ENCODE peak calls at places on chromosomes 11 and 22, in nine cellular contexts. One of them, this sample, is unnamed.

GRCh38 chr22:48489551-48490512 is 1337.8 kb downstream of the BRD1 start:
- DNase-seq in H54: no peak
- DNase-seq in head of caudate nucleus: no peak
- DNase-seq in coronary artery: no peak
- DNase-seq in T1000: no peak
- DNase-seq in keratinocyte: no peak
- DNase-seq in HT1080: no peak
- DNase-seq in stimulated activated naive CD8-positive, alpha-beta T cell treated with anti-CD3 and anti-CD28 coated beads, Interleukin-15, Interleukin-2, amounts not matched to agents 100 U/mL and 50 U/mL, for 24 hours: no peak
- DNase-seq in Calu3: no peak
- DNase-seq in this sample: no peak

GRCh38 chr11:62295504-62295903 is 3.4 kb downstream of the SCGB1D4 start:
- DNase-seq in H54: no peak
- DNase-seq in head of caudate nucleus: no peak
- DNase-seq in coronary artery: no peak
- DNase-seq in T1000: no peak
- DNase-seq in keratinocyte: no peak
- DNase-seq in HT1080: peak
- DNase-seq in stimulated activated naive CD8-positive, alpha-beta T cell treated with anti-CD3 and anti-CD28 coated beads, Interleukin-15, Interleukin-2, amounts not matched to agents 100 U/mL and 50 U/mL, for 24 hours: no peak
- DNase-seq in Calu3: peak
- DNase-seq in this sample: peak

GRCh38 chr22:38125731-38126344 is 15.4 kb upstream of the BAIAP2L2 start:
- DNase-seq in H54: no peak
- DNase-seq in head of caudate nucleus: peak
- DNase-seq in coronary artery: no peak
- DNase-seq in T1000: no peak
- DNase-seq in keratinocyte: no peak
- DNase-seq in HT1080: no peak
- DNase-seq in stimulated activated naive CD8-positive, alpha-beta T cell treated with anti-CD3 and anti-CD28 coated beads, Interleukin-15, Interleukin-2, amounts not matched to agents 100 U/mL and 50 U/mL, for 24 hours: no peak
- DNase-seq in Calu3: no peak
- DNase-seq in this sample: no peak

GRCh38 chr11:123509737-123510578 is 79.9 kb downstream of the GRAMD1B start:
- DNase-seq in H54: peak
- DNase-seq in head of caudate nucleus: peak
- DNase-seq in coronary artery: no peak
- DNase-seq in T1000: peak
- DNase-seq in keratinocyte: no peak
- DNase-seq in HT1080: peak
- DNase-seq in stimulated activated naive CD8-positive, alpha-beta T cell treated with anti-CD3 and anti-CD28 coated beads, Interleukin-15, Interleukin-2, amounts not matched to agents 100 U/mL and 50 U/mL, for 24 hours: no peak
- DNase-seq in Calu3: no peak
- DNase-seq in this sample: no peak

GRCh38 chr22:28075260-28075981 is 156.4 kb upstream of the PITPNB start:
- DNase-seq in H54: peak
- DNase-seq in head of caudate nucleus: no peak
- DNase-seq in coronary artery: no peak
- DNase-seq in T1000: peak
- DNase-seq in keratinocyte: no peak
- DNase-seq in HT1080: peak
- DNase-seq in stimulated activated naive CD8-positive, alpha-beta T cell treated with anti-CD3 and anti-CD28 coated beads, Interleukin-15, Interleukin-2, amounts not matched to agents 100 U/mL and 50 U/mL, for 24 hours: no peak
- DNase-seq in Calu3: peak
- DNase-seq in this sample: no peak

GRCh38 chr22:23913306-23913660 is 19.1 kb downstream of the MIF start:
- DNase-seq in H54: no peak
- DNase-seq in head of caudate nucleus: no peak
- DNase-seq in coronary artery: no peak
- DNase-seq in T1000: no peak
- DNase-seq in keratinocyte: no peak
- DNase-seq in HT1080: no peak
- DNase-seq in stimulated activated naive CD8-positive, alpha-beta T cell treated with anti-CD3 and anti-CD28 coated beads, Interleukin-15, Interleukin-2, amounts not matched to agents 100 U/mL and 50 U/mL, for 24 hours: peak
- DNase-seq in Calu3: no peak
- DNase-seq in this sample: no peak

GRCh38 chr11:86453290-86454030 is 78.8 kb downstream of the CCDC81 start:
- DNase-seq in H54: no peak
- DNase-seq in head of caudate nucleus: peak
- DNase-seq in coronary artery: no peak
- DNase-seq in T1000: no peak
- DNase-seq in keratinocyte: no peak
- DNase-seq in HT1080: no peak
- DNase-seq in stimulated activated naive CD8-positive, alpha-beta T cell treated with anti-CD3 and anti-CD28 coated beads, Interleukin-15, Interleukin-2, amounts not matched to agents 100 U/mL and 50 U/mL, for 24 hours: no peak
- DNase-seq in Calu3: no peak
- DNase-seq in this sample: no peak

GRCh38 chr11:1652026-1652425 is 22.5 kb downstream of the KRTAP5-5 start:
- DNase-seq in H54: no peak
- DNase-seq in head of caudate nucleus: no peak
- DNase-seq in coronary artery: no peak
- DNase-seq in T1000: no peak
- DNase-seq in keratinocyte: no peak
- DNase-seq in HT1080: no peak
- DNase-seq in stimulated activated naive CD8-positive, alpha-beta T cell treated with anti-CD3 and anti-CD28 coated beads, Interleukin-15, Interleukin-2, amounts not matched to agents 100 U/mL and 50 U/mL, for 24 hours: no peak
- DNase-seq in Calu3: no peak
- DNase-seq in this sample: no peak

GRCh38 chr11:64540426-64540825 is 50.6 kb upstream of the SLC22A12 start:
- DNase-seq in H54: no peak
- DNase-seq in head of caudate nucleus: no peak
- DNase-seq in coronary artery: no peak
- DNase-seq in T1000: no peak
- DNase-seq in keratinocyte: no peak
- DNase-seq in HT1080: no peak
- DNase-seq in stimulated activated naive CD8-positive, alpha-beta T cell treated with anti-CD3 and anti-CD28 coated beads, Interleukin-15, Interleukin-2, amounts not matched to agents 100 U/mL and 50 U/mL, for 24 hours: no peak
- DNase-seq in Calu3: no peak
- DNase-seq in this sample: no peak

GRCh38 chr11:86484164-86484794 is 109.6 kb downstream of the CCDC81 start:
- DNase-seq in H54: peak
- DNase-seq in head of caudate nucleus: no peak
- DNase-seq in coronary artery: peak
- DNase-seq in T1000: peak
- DNase-seq in keratinocyte: peak
- DNase-seq in HT1080: peak
- DNase-seq in stimulated activated naive CD8-positive, alpha-beta T cell treated with anti-CD3 and anti-CD28 coated beads, Interleukin-15, Interleukin-2, amounts not matched to agents 100 U/mL and 50 U/mL, for 24 hours: no peak
- DNase-seq in Calu3: peak
- DNase-seq in this sample: peak

GRCh38 chr11:71307811-71308645 is 55.7 kb upstream of the SHANK2 start:
- DNase-seq in H54: no peak
- DNase-seq in head of caudate nucleus: no peak
- DNase-seq in coronary artery: peak
- DNase-seq in T1000: no peak
- DNase-seq in keratinocyte: no peak
- DNase-seq in HT1080: no peak
- DNase-seq in stimulated activated naive CD8-positive, alpha-beta T cell treated with anti-CD3 and anti-CD28 coated beads, Interleukin-15, Interleukin-2, amounts not matched to agents 100 U/mL and 50 U/mL, for 24 hours: no peak
- DNase-seq in Calu3: no peak
- DNase-seq in this sample: no peak